ENCODE peak calls at places on chromosome 12, in five cellular contexts. A is PC-3, H is neural progenitor cell, Y is DND-41, I is fibroblast of lung. J is an unnamed sample.

GRCh38 chr12:3130053-3130805 is 53.0 kb downstream of the TSPAN9 start:
- DNase-seq in A (no peak), H (no peak), Y (no peak), I (peak), J (no peak)

GRCh38 chr12:55708695-55709233 is 1.1 kb upstream of the ITGA7 start:
- DNase-seq in H (no peak), I (no peak), Y (no peak), A (no peak), J (no peak)

GRCh38 chr12:69897744-69898143 is 72.7 kb downstream of the MYRFL start:
- DNase-seq in I (peak), H (no peak), A (peak), Y (no peak), J (no peak)

GRCh38 chr12:57546438-57547365 is at the start of gene DCTN2:
- DNase-seq in A (peak), H (peak), I (peak), Y (peak), J (peak)

GRCh38 chr12:25151476-25151875 is 43.5 kb downstream of the DNAI7 start:
- DNase-seq in I (peak), Y (no peak), A (peak), H (peak), J (no peak)

GRCh38 chr12:71972441-71973074 is 33.9 kb downstream of the TPH2 start:
- DNase-seq in A (peak), H (no peak), I (no peak), Y (no peak), J (no peak)

GRCh38 chr12:123602651-123603195 is 824 bp downstream of the DDX55 start:
- DNase-seq in I (no peak), H (peak), Y (peak), A (no peak), J (no peak)

GRCh38 chr12:62785941-62786559 is 148.9 kb downstream of the PPM1H start:
- DNase-seq in A (peak), Y (peak), I (peak), H (no peak), J (no peak)

GRCh38 chr12:60174914-60175313 is 579.1 kb downstream of the SLC16A7 start:
- DNase-seq in Y (no peak), A (no peak), I (peak), H (no peak), J (no peak)

GRCh38 chr12:120944645-120945217 is 33.6 kb upstream of the HNF1A start:
- DNase-seq in H (peak), I (peak), A (peak), Y (peak), J (peak)

GRCh38 chr12:108315486-108316105 is 23.5 kb downstream of the CMKLR1 start:
- DNase-seq in Y (no peak), I (no peak), H (no peak), A (no peak), J (no peak)

GRCh38 chr12:65845751-65846537 is 21.7 kb downstream of the HMGA2 start:
- DNase-seq in I (no peak), Y (no peak), A (no peak), H (peak), J (no peak)

GRCh38 chr12:117491711-117492110 is 130.3 kb upstream of the NOS1 start:
- DNase-seq in Y (no peak), H (no peak), I (no peak), A (no peak), J (no peak)

GRCh38 chr12:121949643-121950397 is 31.4 kb downstream of the CFAP251 start:
- DNase-seq in I (peak), H (no peak), Y (no peak), A (peak), J (no peak)

GRCh38 chr12:85445060-85445938 is 165.3 kb downstream of the ALX1 start:
- DNase-seq in Y (no peak), A (no peak), H (peak), I (no peak), J (no peak)

GRCh38 chr12:117968826-117969659 is at the start of gene KSR2:
- DNase-seq in I (no peak), Y (no peak), H (peak), A (peak), J (no peak)

GRCh38 chr12:58465418-58465817 is 454.9 kb downstream of the LRIG3 start:
- DNase-seq in I (no peak), Y (no peak), A (peak), H (no peak), J (no peak)

GRCh38 chr12:44317651-44318126 is 481.8 kb downstream of the TMEM117 start:
- DNase-seq in H (peak), Y (no peak), A (peak), I (peak), J (no peak)

GRCh38 chr12:82835217-82835616 is 148.5 kb downstream of the TMTC2 start:
- DNase-seq in I (peak), H (no peak), A (peak), Y (no peak), J (no peak)

GRCh38 chr12:126404293-126404851 is 1339.1 kb downstream of the AACS start:
- DNase-seq in I (no peak), A (peak), Y (no peak), H (no peak), J (no peak)

GRCh38 chr12:127556487-127556886 is 710.5 kb upstream of the TMEM132C start:
- DNase-seq in A (no peak), H (no peak), I (no peak), Y (no peak), J (no peak)

GRCh38 chr12:94730846-94731245 is 80.5 kb upstream of the TMCC3 start:
- DNase-seq in I (no peak), Y (no peak), A (no peak), H (peak), J (peak)

GRCh38 chr12:42756841-42757661 is 167.5 kb upstream of the PRICKLE1 start:
- DNase-seq in I (peak), Y (no peak), A (peak), H (peak), J (no peak)

GRCh38 chr12:92739099-92739498 is 36.3 kb downstream of the PLEKHG7 start:
- DNase-seq in Y (no peak), I (no peak), A (no peak), H (peak), J (no peak)
- H3K9ac ChIP-seq in Y (no peak), I (no peak), A (no peak), H (no peak), J (no peak)

DNA sequence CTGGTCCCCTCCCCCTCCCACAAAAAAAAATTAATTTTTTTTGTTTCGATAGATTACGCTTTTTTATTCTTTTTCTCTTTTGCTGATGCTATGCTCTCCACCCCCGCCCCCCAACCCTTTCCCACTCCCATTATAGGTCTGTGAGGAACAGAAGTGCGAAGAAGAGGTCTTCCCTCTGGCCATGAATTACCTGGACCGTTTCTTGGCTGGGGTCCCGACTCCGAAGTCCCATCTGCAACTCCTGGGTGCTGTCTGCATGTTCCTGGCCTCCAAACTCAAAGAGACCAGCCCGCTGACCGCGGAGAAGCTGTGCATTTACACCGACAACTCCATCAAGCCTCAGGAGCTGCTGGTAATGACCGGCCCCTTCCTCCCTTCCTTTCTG is 2.3 kb downstream of the CCND2 start:
- DNase-seq in A (no peak), I (no peak), H (peak), Y (no peak), J (no peak)
- H3K9ac ChIP-seq in A (no peak), I (no peak), H (no peak), Y (no peak), J (peak)

DNA sequence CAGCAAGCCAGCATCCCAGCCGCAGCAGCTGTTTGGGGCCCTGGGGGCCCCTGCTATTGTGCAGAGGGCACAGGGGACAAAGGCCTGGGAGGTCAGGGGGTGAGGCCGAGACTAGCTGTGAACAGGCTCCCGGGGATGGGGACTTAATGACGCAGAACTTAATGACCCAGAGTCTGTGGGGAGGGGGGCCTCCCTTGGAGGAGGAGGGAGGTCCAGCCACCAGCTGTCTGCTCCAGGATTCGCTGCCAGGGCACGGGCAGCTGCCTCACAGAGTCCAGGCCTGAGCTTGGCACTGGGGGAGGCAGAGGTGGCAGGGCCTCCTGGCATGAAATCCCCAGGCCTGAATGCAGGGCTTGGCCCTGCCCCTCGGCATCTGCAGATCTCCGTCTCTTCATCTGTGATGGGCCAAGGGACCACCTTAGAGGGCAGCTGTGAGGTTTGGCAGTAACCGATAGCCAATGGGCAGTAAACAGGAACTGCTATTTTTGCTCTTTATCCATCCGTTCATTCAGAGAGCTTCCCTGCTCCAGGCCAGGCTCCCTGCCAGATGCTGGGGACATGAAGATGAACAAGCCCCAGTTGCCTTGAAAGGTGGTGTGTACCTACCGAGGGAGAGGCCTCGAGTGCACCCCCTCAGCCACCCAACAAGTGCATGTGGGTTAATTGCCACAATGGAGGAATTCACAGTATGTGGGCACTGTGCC is 6.7 kb downstream of the FAM222A start:
- DNase-seq in A (no peak), Y (no peak), I (no peak), H (peak), J (no peak)
- H3K9ac ChIP-seq in A (no peak), Y (no peak), I (no peak), H (no peak), J (no peak)

DNA sequence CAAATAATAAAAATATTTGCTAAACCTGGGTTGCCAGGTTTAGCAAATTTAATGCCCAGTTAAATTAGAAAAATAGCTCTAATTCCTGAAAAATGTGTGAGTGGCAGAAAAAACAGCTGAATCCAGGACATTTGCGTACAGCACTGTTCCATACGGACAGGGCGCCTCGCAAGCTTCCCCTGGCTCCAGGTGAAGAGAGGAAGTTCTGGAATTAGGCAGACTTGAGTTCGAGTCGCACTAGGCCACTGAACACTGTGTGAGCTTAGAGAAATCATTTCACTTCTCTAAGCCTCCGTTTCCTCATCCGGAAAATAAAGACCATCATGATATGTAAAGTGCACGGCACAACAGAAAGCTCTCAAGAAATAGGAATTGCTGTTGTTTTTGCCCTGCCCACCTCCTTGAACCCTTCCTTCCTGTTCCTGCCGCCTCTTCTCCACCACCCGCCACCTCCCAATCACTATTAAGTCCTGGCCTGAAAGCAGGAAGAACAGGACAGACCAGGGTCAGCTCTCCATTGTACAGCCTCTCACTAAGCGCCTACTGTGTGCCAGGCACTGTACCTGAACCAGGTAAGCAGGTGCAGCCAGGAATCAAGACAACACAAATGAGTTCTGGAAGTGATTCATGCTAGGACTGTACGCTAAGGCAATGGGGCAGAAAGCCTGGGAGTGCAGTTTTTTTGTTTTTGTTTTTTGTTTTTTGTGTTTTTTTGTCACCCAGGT is 763 bp upstream of the PHETA1 start:
- DNase-seq in Y (no peak), A (peak), H (no peak), I (no peak), J (no peak)
- H3K9ac ChIP-seq in Y (peak), A (peak), H (no peak), I (no peak), J (peak)

GRCh38 chr12:10213168-10214130 is 772 bp downstream of the GABARAPL1 start:
- DNase-seq in H (peak), I (peak), Y (peak), A (peak), J (no peak)

GRCh38 chr12:10214131-10214876 is 1.6 kb downstream of the GABARAPL1 start:
- DNase-seq in A (peak), Y (no peak), I (peak), H (peak), J (no peak)

GRCh38 chr12:10215451-10215850 is 2.8 kb downstream of the GABARAPL1 start:
- DNase-seq in A (no peak), I (no peak), H (no peak), Y (no peak), J (no peak)

GRCh38 chr12:10212623-10213131 is at the start of gene GABARAPL1:
- DNase-seq in I (peak), H (peak), Y (peak), A (peak), J (no peak)

DNA sequence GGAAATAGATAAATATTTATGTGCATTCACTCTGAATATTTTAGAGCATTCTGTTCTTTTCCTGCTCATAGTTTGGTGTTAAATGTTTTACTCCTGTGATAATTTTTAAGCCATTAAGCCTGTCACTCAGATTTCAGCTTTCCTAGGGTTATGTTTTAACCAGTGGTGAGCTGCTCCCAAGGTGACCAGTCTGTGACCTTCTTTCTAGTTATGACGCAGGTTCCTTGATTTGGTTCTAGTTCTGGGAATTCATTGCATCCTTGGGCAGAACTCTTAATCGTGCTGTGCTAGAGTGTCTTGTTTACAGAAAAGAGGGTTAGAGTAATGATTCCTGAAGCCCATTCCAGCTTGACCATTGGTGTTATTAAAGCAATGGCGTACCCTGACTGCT is 2.2 kb downstream of the GABARAPL1 start:
- DNase-seq in I (no peak), Y (no peak), H (no peak), A (no peak), J (no peak)
- H3K9ac ChIP-seq in I (peak), Y (no peak), H (no peak), A (no peak), J (peak)

GRCh38 chr12:46843811-46844210 is 18.0 kb upstream of the SLC38A4 start:
- DNase-seq in Y (no peak), A (no peak), I (peak), H (no peak), J (no peak)
- H3K9ac ChIP-seq in Y (no peak), A (no peak), I (no peak), H (no peak), J (no peak)

DNA sequence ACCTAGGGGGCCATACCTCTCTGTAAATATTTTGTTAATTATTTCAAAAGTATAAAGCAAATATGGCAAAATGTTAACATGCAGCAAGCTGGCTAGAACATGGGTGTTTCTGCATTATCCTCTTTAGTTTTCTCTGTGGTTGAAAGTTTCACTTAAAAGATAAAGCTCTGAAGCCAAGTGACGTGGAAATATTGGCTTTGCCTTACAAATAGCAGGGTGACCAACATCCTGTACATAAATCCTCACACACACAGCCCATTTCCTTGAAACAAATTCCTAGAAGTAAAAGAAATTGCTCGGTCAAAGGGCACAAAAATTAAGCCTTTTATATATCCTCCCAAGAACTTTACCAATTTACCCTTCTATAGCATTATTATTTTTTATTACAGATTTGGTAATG is 10.6 kb upstream of the VWF start:
- DNase-seq in H (no peak), I (peak), Y (no peak), A (peak), J (no peak)
- H3K9ac ChIP-seq in H (no peak), I (no peak), Y (no peak), A (no peak), J (no peak)

DNA sequence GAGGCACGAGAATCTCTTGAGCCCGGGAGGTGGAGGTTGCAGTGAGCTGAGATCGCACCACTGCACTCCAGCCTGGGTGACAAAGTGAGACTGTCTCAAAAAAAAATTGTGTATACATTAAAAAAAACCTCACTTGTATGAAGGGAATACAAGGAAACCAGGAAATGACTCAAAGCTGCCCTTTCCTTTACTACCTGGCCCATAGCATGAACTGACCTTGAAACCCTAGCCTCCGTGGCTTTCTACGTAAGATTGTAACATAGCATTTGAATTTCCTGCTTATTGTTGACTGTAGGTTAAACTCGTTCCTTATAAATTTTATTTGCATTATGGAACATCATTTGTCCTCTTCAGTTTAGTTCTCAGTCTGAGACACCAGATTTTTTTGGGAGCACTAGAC is 9.1 kb upstream of the DDX47 start:
- DNase-seq in A (peak), I (no peak), H (no peak), Y (no peak), J (no peak)
- H3K9ac ChIP-seq in A (peak), I (no peak), H (no peak), Y (no peak), J (no peak)

GRCh38 chr12:41336041-41336552 is 148.0 kb downstream of the PDZRN4 start:
- DNase-seq in I (no peak), Y (no peak), H (no peak), A (no peak), J (no peak)

GRCh38 chr12:41333988-41334387 is 145.9 kb downstream of the PDZRN4 start:
- DNase-seq in Y (no peak), I (no peak), H (no peak), A (no peak), J (no peak)

GRCh38 chr12:41345071-41345470 is 157.0 kb downstream of the PDZRN4 start:
- DNase-seq in A (no peak), I (no peak), H (no peak), Y (no peak), J (no peak)

GRCh38 chr12:41334390-41334789 is 146.3 kb downstream of the PDZRN4 start:
- DNase-seq in H (peak), Y (no peak), I (no peak), A (no peak), J (no peak)

GRCh38 chr12:41339784-41340183 is 151.7 kb downstream of the PDZRN4 start:
- DNase-seq in I (no peak), Y (no peak), A (no peak), H (no peak), J (no peak)
- H3K9ac ChIP-seq in I (no peak), Y (no peak), A (no peak), H (no peak), J (no peak)